ENCODE peak calls at places on chromosomes 2 and 18, in nine cellular contexts. P is fibroblast of pulmonary artery, J is cardiac muscle cell, W is brain microvascular endothelial cell, C is endothelial cell, R is GM13977, D is GM06990, B is BE2C, E is heart right ventricle. N is an unnamed sample.

GRCh38 chr18:44828080-44828479 is 147.4 kb downstream of the SETBP1 start:
- DNase-seq in P (no peak), J (no peak), W (no peak), C (no peak), R (no peak), D (no peak), B (no peak), E (no peak), N (no peak)

GRCh38 chr2:190507135-190507534 is 27.4 kb downstream of the NEMP2 start:
- DNase-seq in P (no peak), J (no peak), W (no peak), C (no peak), R (no peak), D (no peak), B (no peak), E (no peak), N (no peak)

GRCh38 chr2:74845217-74845751 is 11.4 kb downstream of the HK2 start:
- DNase-seq in P (peak; percentile 87), J (peak; percentile 85), W (peak; percentile 89), C (peak; percentile 50), R (no peak), D (no peak), B (no peak), E (peak; percentile 68), N (no peak)

GRCh38 chr2:23658466-23658942 is 268.4 kb downstream of the ATAD2B start:
- DNase-seq in P (peak; percentile 16), J (peak; percentile 32), W (peak; percentile 66), C (no peak), R (peak; percentile 55), D (no peak), B (no peak), E (no peak), N (peak; percentile 62)

GRCh38 chr18:48896875-48897511 is 53.8 kb downstream of the SMAD7 start:
- DNase-seq in P (no peak), J (no peak), W (no peak), C (peak; percentile 45), R (peak; percentile 58), D (peak; percentile 48), B (no peak), E (peak; percentile 54), N (peak; percentile 75)

GRCh38 chr2:20411361-20411894 is 35.4 kb upstream of the RHOB start:
- DNase-seq in P (peak; percentile 87), J (peak; percentile 89), W (peak; percentile 84), C (peak; percentile 72), R (peak; percentile 76), D (no peak), B (peak; percentile 83), E (peak; percentile 89), N (peak; percentile 80)

GRCh38 chr2:96856776-96857673 is 791 bp downstream of the ANKRD39 start:
- DNase-seq in P (no peak), J (no peak), W (no peak), C (no peak), R (peak; percentile 35), D (no peak), B (no peak), E (no peak), N (no peak)

GRCh38 chr18:56789004-56789888 is 138.1 kb downstream of the WDR7 start:
- DNase-seq in P (peak; percentile 69), J (peak; percentile 71), W (peak; percentile 51), C (peak; percentile 15), R (peak; percentile 21), D (peak; percentile 5), B (peak; percentile 25), E (peak; percentile 14), N (peak; percentile 29)

GRCh38 chr18:71831039-71831438 is 713.1 kb downstream of the CBLN2 start:
- DNase-seq in P (peak; percentile 10), J (no peak), W (no peak), C (no peak), R (no peak), D (no peak), B (no peak), E (no peak), N (no peak)

DNA sequence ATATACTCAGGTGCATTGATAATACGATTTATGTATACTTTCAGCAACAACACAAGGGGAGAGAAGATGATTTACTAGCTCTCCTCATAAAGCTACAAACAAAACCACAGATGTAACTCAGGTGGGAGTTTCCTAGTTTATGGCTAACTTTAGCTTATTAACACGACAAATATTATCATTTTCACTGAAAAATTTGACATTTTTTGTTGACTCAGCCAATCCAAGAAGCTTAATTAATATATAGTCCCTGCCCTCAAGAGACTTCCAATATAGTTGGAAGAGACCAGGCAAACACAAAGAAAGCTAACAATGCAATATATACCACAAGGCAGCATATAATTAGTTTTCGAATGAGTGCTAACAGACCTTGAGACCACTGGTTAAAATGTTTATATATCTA is 786 bp downstream of the WDR12 start:
- DNase-seq in P (no peak), J (no peak), W (no peak), C (no peak), R (no peak), D (no peak), B (no peak), E (no peak), N (no peak)
- TF ChIP-seq CTCF in P (no peak), J (no peak), W (no peak), C (no peak), R (no peak), D (no peak), B (no peak), E (no peak), N (no peak)

DNA sequence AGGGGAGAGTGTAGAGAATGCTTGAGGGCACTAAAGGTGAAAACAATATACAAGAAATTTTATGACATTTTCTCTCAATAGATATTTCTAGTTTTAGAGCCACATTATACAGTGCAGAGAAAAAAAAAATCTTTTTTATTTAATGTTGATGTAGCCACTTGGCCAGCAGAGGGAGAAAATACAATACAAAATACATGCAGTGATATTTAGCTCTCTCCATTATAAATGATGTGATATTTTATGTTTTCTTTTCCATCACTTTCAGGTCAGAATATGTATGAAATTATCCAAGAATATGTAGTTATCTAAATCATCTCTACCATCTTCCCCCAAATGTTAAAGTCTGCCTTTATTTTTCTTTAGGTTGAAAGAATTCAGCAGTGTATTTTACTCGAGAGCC is 533.6 kb upstream of the FSHR start:
- DNase-seq in P (peak; percentile 11), J (peak; percentile 3), W (no peak), C (no peak), R (no peak), D (no peak), B (no peak), E (no peak), N (no peak)
- TF ChIP-seq CTCF in P (peak; percentile 40), J (peak; percentile 11), W (peak; percentile 4), C (peak; percentile 68), R (no peak), D (peak; percentile 30), B (peak; percentile 27), E (peak; percentile 43), N (no peak)

DNA sequence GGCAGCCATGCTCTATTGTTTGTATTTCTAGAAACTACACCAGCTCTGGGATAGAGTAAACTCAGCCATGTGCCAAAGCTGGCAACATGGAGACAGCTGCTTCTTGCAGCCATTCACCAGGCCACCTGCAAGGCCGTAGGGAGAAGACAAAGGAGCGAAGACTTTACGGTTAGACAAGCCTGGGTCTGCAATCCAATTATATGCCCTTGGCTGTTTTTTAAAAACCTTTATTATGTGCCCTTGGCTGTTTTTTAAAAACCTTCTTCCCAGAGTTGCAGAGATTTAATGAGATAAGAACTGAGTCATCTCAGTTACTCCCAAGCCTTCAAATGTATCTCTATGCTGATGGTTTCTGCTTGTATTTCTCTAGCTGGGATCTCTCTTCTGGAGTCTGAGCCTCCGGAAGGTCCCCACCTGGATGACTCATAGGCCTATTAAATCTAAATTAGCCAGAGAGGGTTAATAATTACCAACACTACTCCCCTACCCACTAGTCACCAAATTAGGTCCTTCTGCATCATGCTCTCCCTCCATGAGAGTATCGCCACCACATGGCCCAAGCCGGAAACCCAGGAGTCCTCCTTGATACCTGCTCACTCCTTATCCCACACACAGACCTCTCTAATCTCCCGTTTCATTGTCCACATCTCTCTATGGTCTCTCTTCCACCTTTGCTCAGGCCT is 17.5 kb upstream of the DPP4 start:
- DNase-seq in P (no peak), J (no peak), W (no peak), C (no peak), R (no peak), D (no peak), B (no peak), E (no peak), N (no peak)
- TF ChIP-seq CTCF in P (peak; percentile 14), J (peak; percentile 12), W (peak; percentile 39), C (no peak), R (peak; percentile 42), D (peak; percentile 34), B (no peak), E (no peak), N (peak; percentile 23)

GRCh38 chr2:167005096-167005495 is 116.8 kb downstream of the XIRP2 start:
- DNase-seq in P (no peak), J (no peak), W (peak; percentile 7), C (no peak), R (no peak), D (no peak), B (no peak), E (no peak), N (no peak)

GRCh38 chr2:166996465-166996864 is 108.2 kb downstream of the XIRP2 start:
- DNase-seq in P (no peak), J (no peak), W (no peak), C (no peak), R (no peak), D (no peak), B (no peak), E (no peak), N (no peak)

DNA sequence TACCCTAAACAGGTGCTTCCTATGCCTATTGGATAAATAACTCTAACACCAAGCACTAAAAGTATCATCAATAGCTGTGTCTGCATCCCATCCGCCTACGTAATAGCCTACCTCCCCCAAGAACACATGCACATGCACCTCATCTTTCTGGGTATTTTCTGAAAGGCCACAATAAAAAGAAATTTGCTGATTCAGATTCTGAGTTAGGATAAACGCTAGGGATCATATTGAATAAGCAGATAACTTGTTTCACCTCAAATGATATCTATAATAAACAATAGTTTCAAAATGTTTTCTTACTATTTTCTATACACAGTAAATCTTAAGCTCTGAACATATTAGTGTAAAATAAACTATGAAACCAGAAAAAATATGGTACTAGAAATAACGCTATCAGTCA is 112.9 kb downstream of the XIRP2 start:
- DNase-seq in P (no peak), J (no peak), W (no peak), C (no peak), R (no peak), D (no peak), B (no peak), E (no peak), N (no peak)
- TF ChIP-seq CTCF in P (no peak), J (no peak), W (no peak), C (no peak), R (no peak), D (no peak), B (no peak), E (no peak), N (no peak)

GRCh38 chr2:12804141-12804857 is 87.6 kb downstream of the TRIB2 start:
- DNase-seq in P (no peak), J (no peak), W (no peak), C (no peak), R (no peak), D (no peak), B (no peak), E (no peak), N (no peak)
- TF ChIP-seq CTCF in P (no peak), J (no peak), W (peak; percentile 33), C (no peak), R (no peak), D (no peak), B (peak; percentile 16), E (peak; percentile 20), N (no peak)

DNA sequence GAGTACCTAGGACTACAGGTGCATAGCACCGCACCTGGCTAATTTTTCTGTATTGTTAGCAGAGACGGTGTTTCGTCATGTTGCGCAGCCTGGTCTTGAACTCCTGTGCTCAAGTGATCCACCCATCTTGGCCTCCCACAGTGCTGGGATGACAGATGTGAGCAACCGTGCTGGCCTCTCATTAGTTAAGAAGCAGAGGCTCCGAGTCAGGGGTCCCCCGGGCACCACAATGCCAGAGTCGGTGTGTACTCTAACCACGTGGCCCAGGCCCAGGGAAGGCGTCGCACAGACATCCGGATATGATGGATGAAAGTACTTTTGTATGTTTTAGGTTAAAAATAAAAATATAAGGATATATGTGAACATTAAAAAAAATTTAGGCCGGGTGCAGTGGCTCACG is 28.3 kb upstream of the HPCAL1 start:
- DNase-seq in P (no peak), J (no peak), W (no peak), C (no peak), R (no peak), D (no peak), B (no peak), E (no peak), N (no peak)
- TF ChIP-seq CTCF in P (no peak), J (no peak), W (no peak), C (no peak), R (no peak), D (no peak), B (no peak), E (no peak), N (no peak)